ENCODE peak calls at places on chromosomes 5 and 9, in ten cellular contexts. One of them, this sample, is unnamed.

GRCh38 chr5:6305821-6306220 is 72.5 kb downstream of the MED10 start:
- DNase-seq in CD4-positive, alpha-beta memory T cell: no peak
- DNase-seq in keratinocyte: no peak
- DNase-seq in colonic mucosa: no peak
- DNase-seq in heart left ventricle: no peak
- DNase-seq in endothelial cell of umbilical vein: no peak
- DNase-seq in GM23248: no peak
- DNase-seq in lower lobe of right lung: no peak
- DNase-seq in body of pancreas: no peak
- DNase-seq in upper lobe of left lung: no peak
- DNase-seq in this sample: peak

GRCh38 chr9:109795613-109796012 is 15.6 kb downstream of the PALM2AKAP2 start:
- DNase-seq in CD4-positive, alpha-beta memory T cell: no peak
- DNase-seq in keratinocyte: no peak
- DNase-seq in colonic mucosa: no peak
- DNase-seq in heart left ventricle: no peak
- DNase-seq in endothelial cell of umbilical vein: no peak
- DNase-seq in GM23248: no peak
- DNase-seq in lower lobe of right lung: no peak
- DNase-seq in body of pancreas: no peak
- DNase-seq in upper lobe of left lung: no peak
- DNase-seq in this sample: no peak

GRCh38 chr9:6676254-6676928 is 30.9 kb upstream of the GLDC start:
- DNase-seq in CD4-positive, alpha-beta memory T cell: no peak
- DNase-seq in keratinocyte: no peak
- DNase-seq in colonic mucosa: no peak
- DNase-seq in heart left ventricle: no peak
- DNase-seq in endothelial cell of umbilical vein: no peak
- DNase-seq in GM23248: no peak
- DNase-seq in lower lobe of right lung: no peak
- DNase-seq in body of pancreas: no peak
- DNase-seq in upper lobe of left lung: no peak
- DNase-seq in this sample: no peak

GRCh38 chr5:151221574-151221973 is 2.3 kb downstream of the CCDC69 start:
- DNase-seq in CD4-positive, alpha-beta memory T cell: no peak
- DNase-seq in keratinocyte: no peak
- DNase-seq in colonic mucosa: no peak
- DNase-seq in heart left ventricle: no peak
- DNase-seq in endothelial cell of umbilical vein: no peak
- DNase-seq in GM23248: peak
- DNase-seq in lower lobe of right lung: no peak
- DNase-seq in body of pancreas: no peak
- DNase-seq in upper lobe of left lung: no peak
- DNase-seq in this sample: no peak

GRCh38 chr5:68817696-68818695 is 275.8 kb upstream of the SLC30A5 start:
- DNase-seq in CD4-positive, alpha-beta memory T cell: no peak
- DNase-seq in keratinocyte: no peak
- DNase-seq in colonic mucosa: no peak
- DNase-seq in heart left ventricle: no peak
- DNase-seq in endothelial cell of umbilical vein: no peak
- DNase-seq in GM23248: peak
- DNase-seq in lower lobe of right lung: no peak
- DNase-seq in body of pancreas: no peak
- DNase-seq in upper lobe of left lung: no peak
- DNase-seq in this sample: no peak

GRCh38 chr9:120104771-120105170 is 475.2 kb downstream of the CDK5RAP2 start:
- DNase-seq in CD4-positive, alpha-beta memory T cell: no peak
- DNase-seq in keratinocyte: no peak
- DNase-seq in colonic mucosa: no peak
- DNase-seq in heart left ventricle: no peak
- DNase-seq in endothelial cell of umbilical vein: no peak
- DNase-seq in GM23248: peak
- DNase-seq in lower lobe of right lung: no peak
- DNase-seq in body of pancreas: no peak
- DNase-seq in upper lobe of left lung: no peak
- DNase-seq in this sample: no peak

GRCh38 chr5:7608772-7609171 is 212.8 kb downstream of the ADCY2 start:
- DNase-seq in CD4-positive, alpha-beta memory T cell: no peak
- DNase-seq in keratinocyte: no peak
- DNase-seq in colonic mucosa: no peak
- DNase-seq in heart left ventricle: no peak
- DNase-seq in endothelial cell of umbilical vein: no peak
- DNase-seq in GM23248: no peak
- DNase-seq in lower lobe of right lung: no peak
- DNase-seq in body of pancreas: no peak
- DNase-seq in upper lobe of left lung: no peak
- DNase-seq in this sample: no peak

GRCh38 chr5:23330726-23331125 is 176.7 kb upstream of the PRDM9 start:
- DNase-seq in CD4-positive, alpha-beta memory T cell: no peak
- DNase-seq in keratinocyte: no peak
- DNase-seq in colonic mucosa: no peak
- DNase-seq in heart left ventricle: no peak
- DNase-seq in endothelial cell of umbilical vein: no peak
- DNase-seq in GM23248: peak
- DNase-seq in lower lobe of right lung: no peak
- DNase-seq in body of pancreas: no peak
- DNase-seq in upper lobe of left lung: no peak
- DNase-seq in this sample: no peak

GRCh38 chr9:98289811-98290210 is 34.4 kb upstream of the TBC1D2 start:
- DNase-seq in CD4-positive, alpha-beta memory T cell: no peak
- DNase-seq in keratinocyte: no peak
- DNase-seq in colonic mucosa: no peak
- DNase-seq in heart left ventricle: no peak
- DNase-seq in endothelial cell of umbilical vein: no peak
- DNase-seq in GM23248: no peak
- DNase-seq in lower lobe of right lung: no peak
- DNase-seq in body of pancreas: no peak
- DNase-seq in upper lobe of left lung: no peak
- DNase-seq in this sample: no peak

GRCh38 chr9:137478613-137479314 is 19.6 kb upstream of the NSMF start:
- DNase-seq in CD4-positive, alpha-beta memory T cell: no peak
- DNase-seq in keratinocyte: no peak
- DNase-seq in colonic mucosa: no peak
- DNase-seq in heart left ventricle: peak
- DNase-seq in endothelial cell of umbilical vein: no peak
- DNase-seq in GM23248: no peak
- DNase-seq in lower lobe of right lung: no peak
- DNase-seq in body of pancreas: no peak
- DNase-seq in upper lobe of left lung: no peak
- DNase-seq in this sample: no peak

GRCh38 chr9:77729177-77729576 is 81.1 kb upstream of the GNA14 start:
- DNase-seq in CD4-positive, alpha-beta memory T cell: no peak
- DNase-seq in keratinocyte: no peak
- DNase-seq in colonic mucosa: no peak
- DNase-seq in heart left ventricle: no peak
- DNase-seq in endothelial cell of umbilical vein: no peak
- DNase-seq in GM23248: no peak
- DNase-seq in lower lobe of right lung: no peak
- DNase-seq in body of pancreas: no peak
- DNase-seq in upper lobe of left lung: no peak
- DNase-seq in this sample: no peak

GRCh38 chr5:17482784-17483183 is 15.2 kb upstream of the TAF11L2 start:
- DNase-seq in CD4-positive, alpha-beta memory T cell: no peak
- DNase-seq in keratinocyte: no peak
- DNase-seq in colonic mucosa: no peak
- DNase-seq in heart left ventricle: no peak
- DNase-seq in endothelial cell of umbilical vein: no peak
- DNase-seq in GM23248: no peak
- DNase-seq in lower lobe of right lung: no peak
- DNase-seq in body of pancreas: no peak
- DNase-seq in upper lobe of left lung: no peak
- DNase-seq in this sample: no peak

GRCh38 chr5:45029553-45029952 is 220.8 kb downstream of the MRPS30 start:
- DNase-seq in CD4-positive, alpha-beta memory T cell: no peak
- DNase-seq in keratinocyte: no peak
- DNase-seq in colonic mucosa: no peak
- DNase-seq in heart left ventricle: no peak
- DNase-seq in endothelial cell of umbilical vein: no peak
- DNase-seq in GM23248: no peak
- DNase-seq in lower lobe of right lung: no peak
- DNase-seq in body of pancreas: no peak
- DNase-seq in upper lobe of left lung: no peak
- DNase-seq in this sample: no peak

GRCh38 chr5:166027582-166027981 is 2263.9 kb upstream of the WWC1 start:
- DNase-seq in CD4-positive, alpha-beta memory T cell: no peak
- DNase-seq in keratinocyte: no peak
- DNase-seq in colonic mucosa: no peak
- DNase-seq in heart left ventricle: no peak
- DNase-seq in endothelial cell of umbilical vein: no peak
- DNase-seq in GM23248: no peak
- DNase-seq in lower lobe of right lung: no peak
- DNase-seq in body of pancreas: no peak
- DNase-seq in upper lobe of left lung: no peak
- DNase-seq in this sample: no peak

GRCh38 chr5:180130291-180130869 is 58.8 kb upstream of the RNF130 start:
- DNase-seq in CD4-positive, alpha-beta memory T cell: no peak
- DNase-seq in keratinocyte: no peak
- DNase-seq in colonic mucosa: peak
- DNase-seq in heart left ventricle: no peak
- DNase-seq in endothelial cell of umbilical vein: no peak
- DNase-seq in GM23248: no peak
- DNase-seq in lower lobe of right lung: no peak
- DNase-seq in body of pancreas: no peak
- DNase-seq in upper lobe of left lung: no peak
- DNase-seq in this sample: no peak

GRCh38 chr9:76810377-76810957 is 46.2 kb downstream of the PCA3 start:
- DNase-seq in CD4-positive, alpha-beta memory T cell: no peak
- DNase-seq in keratinocyte: peak
- DNase-seq in colonic mucosa: peak
- DNase-seq in heart left ventricle: no peak
- DNase-seq in endothelial cell of umbilical vein: peak
- DNase-seq in GM23248: peak
- DNase-seq in lower lobe of right lung: no peak
- DNase-seq in body of pancreas: peak
- DNase-seq in upper lobe of left lung: peak
- DNase-seq in this sample: no peak

GRCh38 chr5:58204966-58205365 is 254.9 kb downstream of the PLK2 start:
- DNase-seq in CD4-positive, alpha-beta memory T cell: no peak
- DNase-seq in keratinocyte: no peak
- DNase-seq in colonic mucosa: no peak
- DNase-seq in heart left ventricle: no peak
- DNase-seq in endothelial cell of umbilical vein: no peak
- DNase-seq in GM23248: no peak
- DNase-seq in lower lobe of right lung: no peak
- DNase-seq in body of pancreas: no peak
- DNase-seq in upper lobe of left lung: no peak
- DNase-seq in this sample: no peak
- H3K27ac ChIP-seq in CD4-positive, alpha-beta memory T cell: no peak
- H3K27ac ChIP-seq in keratinocyte: no peak
- H3K27ac ChIP-seq in colonic mucosa: no peak
- H3K27ac ChIP-seq in heart left ventricle: no peak
- H3K27ac ChIP-seq in endothelial cell of umbilical vein: no peak
- H3K27ac ChIP-seq in GM23248: no peak
- H3K27ac ChIP-seq in lower lobe of right lung: no peak
- H3K27ac ChIP-seq in body of pancreas: no peak
- H3K27ac ChIP-seq in upper lobe of left lung: no peak
- H3K27ac ChIP-seq in this sample: no peak

GRCh38 chr5:137833463-137833862 is 34.2 kb upstream of the MYOT start:
- DNase-seq in CD4-positive, alpha-beta memory T cell: no peak
- DNase-seq in keratinocyte: peak
- DNase-seq in colonic mucosa: no peak
- DNase-seq in heart left ventricle: no peak
- DNase-seq in endothelial cell of umbilical vein: no peak
- DNase-seq in GM23248: peak
- DNase-seq in lower lobe of right lung: no peak
- DNase-seq in body of pancreas: no peak
- DNase-seq in upper lobe of left lung: no peak
- DNase-seq in this sample: peak
- H3K27ac ChIP-seq in CD4-positive, alpha-beta memory T cell: no peak
- H3K27ac ChIP-seq in keratinocyte: no peak
- H3K27ac ChIP-seq in colonic mucosa: no peak
- H3K27ac ChIP-seq in heart left ventricle: peak
- H3K27ac ChIP-seq in endothelial cell of umbilical vein: no peak
- H3K27ac ChIP-seq in GM23248: no peak
- H3K27ac ChIP-seq in lower lobe of right lung: no peak
- H3K27ac ChIP-seq in body of pancreas: no peak
- H3K27ac ChIP-seq in upper lobe of left lung: no peak
- H3K27ac ChIP-seq in this sample: peak

GRCh38 chr9:123087359-123087888 is 54.0 kb downstream of the GPR21 start:
- DNase-seq in CD4-positive, alpha-beta memory T cell: no peak
- DNase-seq in keratinocyte: no peak
- DNase-seq in colonic mucosa: no peak
- DNase-seq in heart left ventricle: no peak
- DNase-seq in endothelial cell of umbilical vein: no peak
- DNase-seq in GM23248: no peak
- DNase-seq in lower lobe of right lung: no peak
- DNase-seq in body of pancreas: no peak
- DNase-seq in upper lobe of left lung: no peak
- DNase-seq in this sample: no peak
- H3K27ac ChIP-seq in CD4-positive, alpha-beta memory T cell: no peak
- H3K27ac ChIP-seq in keratinocyte: no peak
- H3K27ac ChIP-seq in colonic mucosa: no peak
- H3K27ac ChIP-seq in heart left ventricle: no peak
- H3K27ac ChIP-seq in endothelial cell of umbilical vein: no peak
- H3K27ac ChIP-seq in GM23248: no peak
- H3K27ac ChIP-seq in lower lobe of right lung: no peak
- H3K27ac ChIP-seq in body of pancreas: no peak
- H3K27ac ChIP-seq in upper lobe of left lung: no peak
- H3K27ac ChIP-seq in this sample: no peak

GRCh38 chr5:168853972-168854371 is 274.8 kb upstream of the PANK3 start:
- DNase-seq in CD4-positive, alpha-beta memory T cell: no peak
- DNase-seq in keratinocyte: no peak
- DNase-seq in colonic mucosa: no peak
- DNase-seq in heart left ventricle: no peak
- DNase-seq in endothelial cell of umbilical vein: no peak
- DNase-seq in GM23248: no peak
- DNase-seq in lower lobe of right lung: no peak
- DNase-seq in body of pancreas: no peak
- DNase-seq in upper lobe of left lung: no peak
- DNase-seq in this sample: no peak

GRCh38 chr5:168850683-168851082 is 271.5 kb upstream of the PANK3 start:
- DNase-seq in CD4-positive, alpha-beta memory T cell: no peak
- DNase-seq in keratinocyte: no peak
- DNase-seq in colonic mucosa: no peak
- DNase-seq in heart left ventricle: no peak
- DNase-seq in endothelial cell of umbilical vein: no peak
- DNase-seq in GM23248: no peak
- DNase-seq in lower lobe of right lung: no peak
- DNase-seq in body of pancreas: no peak
- DNase-seq in upper lobe of left lung: no peak
- DNase-seq in this sample: no peak

GRCh38 chr5:168851902-168852321 is 272.7 kb upstream of the PANK3 start:
- DNase-seq in CD4-positive, alpha-beta memory T cell: no peak
- DNase-seq in keratinocyte: no peak
- DNase-seq in colonic mucosa: no peak
- DNase-seq in heart left ventricle: no peak
- DNase-seq in endothelial cell of umbilical vein: peak
- DNase-seq in GM23248: no peak
- DNase-seq in lower lobe of right lung: no peak
- DNase-seq in body of pancreas: no peak
- DNase-seq in upper lobe of left lung: no peak
- DNase-seq in this sample: peak

DNA sequence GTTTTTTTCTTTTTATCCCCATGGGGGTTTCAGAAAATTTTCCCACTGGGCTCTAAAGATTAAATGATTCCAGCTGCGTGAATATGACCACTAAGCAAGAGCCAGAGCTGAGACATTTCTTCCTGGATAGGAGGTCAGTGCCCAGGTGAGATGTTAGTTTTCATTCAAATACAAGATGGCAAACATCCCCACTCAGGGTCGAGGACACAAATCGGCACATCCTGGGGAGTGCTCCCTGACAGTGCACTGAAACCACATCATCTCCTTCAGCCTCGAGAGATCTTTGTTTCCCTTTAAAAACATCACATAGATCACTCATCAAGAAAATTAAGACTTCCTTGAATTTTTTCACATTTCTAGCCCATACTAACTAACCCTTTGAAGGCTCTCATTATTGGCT is 273.2 kb upstream of the PANK3 start:
- DNase-seq in CD4-positive, alpha-beta memory T cell: no peak
- DNase-seq in keratinocyte: no peak
- DNase-seq in colonic mucosa: no peak
- DNase-seq in heart left ventricle: no peak
- DNase-seq in endothelial cell of umbilical vein: no peak
- DNase-seq in GM23248: no peak
- DNase-seq in lower lobe of right lung: no peak
- DNase-seq in body of pancreas: no peak
- DNase-seq in upper lobe of left lung: no peak
- DNase-seq in this sample: no peak
- H3K27ac ChIP-seq in CD4-positive, alpha-beta memory T cell: no peak
- H3K27ac ChIP-seq in keratinocyte: no peak
- H3K27ac ChIP-seq in colonic mucosa: no peak
- H3K27ac ChIP-seq in heart left ventricle: no peak
- H3K27ac ChIP-seq in endothelial cell of umbilical vein: no peak
- H3K27ac ChIP-seq in GM23248: no peak
- H3K27ac ChIP-seq in lower lobe of right lung: no peak
- H3K27ac ChIP-seq in body of pancreas: no peak
- H3K27ac ChIP-seq in upper lobe of left lung: no peak
- H3K27ac ChIP-seq in this sample: no peak

This sample was measured in epithelial cell of prostate.